ENCODE peak calls at places on chromosome 6, in five cellular contexts. One of them, this sample, is unnamed.
A peak's percentile ranks its signal among the peaks of the same experiment; 100 is the strongest.

GRCh38 chr6:34027445-34027936 is 118.4 kb downstream of the GRM4 start:
- DNase-seq in stomach: peak; percentile 71
- DNase-seq in glutamatergic neuron: peak; percentile 80
- DNase-seq in type B pancreatic cell: no peak
- DNase-seq in MCF 10A: peak; percentile 47
- DNase-seq in this sample: no peak

GRCh38 chr6:90730191-90730673 is 143.4 kb upstream of the MAP3K7 start:
- DNase-seq in glutamatergic neuron: no peak
- DNase-seq in stomach: no peak
- DNase-seq in type B pancreatic cell: no peak
- DNase-seq in MCF 10A: peak; percentile 16
- DNase-seq in this sample: no peak

GRCh38 chr6:17542243-17542642 is 57.9 kb upstream of the FAM8A1 start:
- DNase-seq in MCF 10A: no peak
- DNase-seq in glutamatergic neuron: no peak
- DNase-seq in stomach: no peak
- DNase-seq in type B pancreatic cell: no peak
- DNase-seq in this sample: no peak

GRCh38 chr6:3999800-4000661 is 78.9 kb downstream of the FAM217A start:
- DNase-seq in type B pancreatic cell: no peak
- DNase-seq in MCF 10A: no peak
- DNase-seq in stomach: no peak
- DNase-seq in glutamatergic neuron: no peak
- DNase-seq in this sample: no peak

GRCh38 chr6:20873425-20874190 is 339.4 kb downstream of the CDKAL1 start:
- DNase-seq in type B pancreatic cell: no peak
- DNase-seq in glutamatergic neuron: no peak
- DNase-seq in MCF 10A: peak; percentile 21
- DNase-seq in stomach: no peak
- DNase-seq in this sample: no peak

GRCh38 chr6:21593927-21594421 is 423 bp downstream of the SOX4 start:
- DNase-seq in MCF 10A: peak; percentile 60
- DNase-seq in stomach: peak; percentile 34
- DNase-seq in type B pancreatic cell: no peak
- DNase-seq in glutamatergic neuron: no peak
- DNase-seq in this sample: no peak

GRCh38 chr6:152828431-152828830 is 77.8 kb downstream of the VIP start:
- DNase-seq in MCF 10A: no peak
- DNase-seq in type B pancreatic cell: no peak
- DNase-seq in stomach: no peak
- DNase-seq in glutamatergic neuron: no peak
- DNase-seq in this sample: no peak

GRCh38 chr6:26097268-26097875 is 10.1 kb downstream of the HFE start:
- DNase-seq in stomach: peak; percentile 69
- DNase-seq in glutamatergic neuron: peak; percentile 65
- DNase-seq in type B pancreatic cell: no peak
- DNase-seq in MCF 10A: peak; percentile 74
- DNase-seq in this sample: no peak

GRCh38 chr6:107699191-107700015 is 124.7 kb downstream of the SCML4 start:
- DNase-seq in type B pancreatic cell: no peak
- DNase-seq in glutamatergic neuron: no peak
- DNase-seq in stomach: no peak
- DNase-seq in MCF 10A: no peak
- DNase-seq in this sample: no peak

GRCh38 chr6:110412258-110412839 is 3.0 kb downstream of the DDO start:
- DNase-seq in type B pancreatic cell: no peak
- DNase-seq in glutamatergic neuron: no peak
- DNase-seq in stomach: no peak
- DNase-seq in MCF 10A: no peak
- DNase-seq in this sample: no peak

GRCh38 chr6:6560909-6561308 is 27.6 kb upstream of the LY86 start:
- DNase-seq in glutamatergic neuron: no peak
- DNase-seq in MCF 10A: peak; percentile 51
- DNase-seq in stomach: no peak
- DNase-seq in type B pancreatic cell: no peak
- DNase-seq in this sample: no peak
- TF ChIP-seq CTCF in glutamatergic neuron: no peak
- TF ChIP-seq CTCF in MCF 10A: peak; percentile 24
- TF ChIP-seq CTCF in stomach: no peak
- TF ChIP-seq CTCF in type B pancreatic cell: no peak
- TF ChIP-seq CTCF in this sample: no peak

DNA sequence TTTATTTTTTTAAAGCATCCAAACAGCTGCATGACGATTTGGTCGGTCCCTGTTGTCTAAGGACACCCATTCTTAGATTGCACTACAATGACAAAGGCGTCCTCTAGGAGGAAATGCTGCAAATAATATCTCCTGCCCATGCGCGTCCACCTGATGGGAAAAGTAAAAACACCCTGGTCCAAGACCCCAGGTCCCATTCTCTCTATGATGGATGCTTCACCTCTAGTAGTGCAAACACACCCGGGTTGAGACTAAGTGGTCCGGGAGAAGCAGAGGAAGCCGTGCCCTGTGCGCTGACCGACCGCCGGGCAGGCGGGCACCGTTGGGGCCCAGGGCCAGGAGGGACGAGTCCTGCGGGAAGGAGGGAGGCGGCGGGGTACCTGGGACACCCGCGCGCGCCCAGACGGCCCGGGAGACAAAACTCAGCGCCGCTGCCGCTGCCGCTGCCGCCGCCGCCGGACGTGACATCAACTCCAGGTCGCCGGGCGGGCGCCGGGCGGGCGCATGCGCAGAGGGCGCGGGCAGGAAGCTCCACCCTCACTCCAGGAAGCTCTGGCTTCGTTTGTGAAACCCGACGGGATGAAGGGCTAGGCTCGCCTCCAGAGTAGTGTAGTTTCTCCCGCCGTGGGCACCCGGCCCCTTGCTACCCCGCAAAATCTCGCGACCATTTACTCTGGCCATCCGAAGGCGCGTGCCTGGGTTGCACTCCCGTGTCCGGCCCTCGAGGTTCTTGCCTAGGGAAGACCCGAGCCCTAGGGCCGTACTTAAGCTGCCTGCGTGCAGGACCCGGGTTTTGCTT is at the start of gene TBC1D7:
- DNase-seq in glutamatergic neuron: peak; percentile 96
- DNase-seq in type B pancreatic cell: peak; percentile 97
- DNase-seq in MCF 10A: peak; percentile 92
- DNase-seq in stomach: peak; percentile 95
- DNase-seq in this sample: peak; percentile 83
- TF ChIP-seq CTCF in glutamatergic neuron: peak; percentile 8
- TF ChIP-seq CTCF in type B pancreatic cell: peak; percentile 58
- TF ChIP-seq CTCF in MCF 10A: no peak
- TF ChIP-seq CTCF in stomach: no peak
- TF ChIP-seq CTCF in this sample: peak; percentile 18

DNA sequence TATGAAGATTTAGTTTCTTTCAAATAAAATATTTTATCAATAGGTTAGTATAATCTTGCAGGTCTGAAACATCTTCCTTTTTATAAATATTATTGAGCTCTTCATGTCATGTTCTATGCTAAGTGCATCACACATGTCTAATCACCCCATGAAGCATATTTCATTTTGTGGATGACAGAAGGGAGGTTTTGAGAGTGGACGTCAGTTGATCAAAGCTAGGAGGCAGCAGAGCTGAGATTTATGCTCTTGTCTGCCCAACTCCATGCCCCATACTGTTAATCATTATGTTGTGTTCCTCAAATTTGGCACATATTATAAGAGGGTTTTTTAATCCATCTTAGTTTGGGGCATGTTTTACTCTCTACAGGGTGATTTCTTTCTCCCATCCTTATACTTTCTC is 22.7 kb downstream of the DSE start:
- DNase-seq in glutamatergic neuron: no peak
- DNase-seq in stomach: no peak
- DNase-seq in type B pancreatic cell: no peak
- DNase-seq in MCF 10A: peak; percentile 23
- DNase-seq in this sample: no peak
- TF ChIP-seq CTCF in glutamatergic neuron: no peak
- TF ChIP-seq CTCF in stomach: no peak
- TF ChIP-seq CTCF in type B pancreatic cell: no peak
- TF ChIP-seq CTCF in MCF 10A: peak; percentile 5
- TF ChIP-seq CTCF in this sample: no peak

GRCh38 chr6:12290490-12290820 is 294 bp downstream of the EDN1 start:
- DNase-seq in glutamatergic neuron: no peak
- DNase-seq in MCF 10A: no peak
- DNase-seq in type B pancreatic cell: no peak
- DNase-seq in stomach: no peak
- DNase-seq in this sample: no peak
- TF ChIP-seq CTCF in glutamatergic neuron: no peak
- TF ChIP-seq CTCF in MCF 10A: no peak
- TF ChIP-seq CTCF in type B pancreatic cell: peak; percentile 4
- TF ChIP-seq CTCF in stomach: peak; percentile 4
- TF ChIP-seq CTCF in this sample: no peak

This sample was measured in AG09319.